ENCODE peak calls at places on chromosomes 6 and 20, in seven cellular contexts. X is body of pancreas; T is prostate gland; K is left ventricle myocardium inferior; L is CD4-positive, CD25-positive, alpha-beta regulatory T cell; J is GM23248; Y is thoracic aorta. P is an unnamed sample.

GRCh38 chr20:62156592-62157386 is 13.2 kb downstream of the SS18L1 start:
- DNase-seq in K (peak), Y (no peak), J (peak), L (peak), X (peak), T (peak), P (no peak)

GRCh38 chr6:161162722-161163121 is 111.1 kb downstream of the AGPAT4 start:
- DNase-seq in Y (no peak), X (no peak), J (no peak), K (no peak), L (no peak), T (peak), P (no peak)

GRCh38 chr20:62736026-62736406 is 27.4 kb downstream of the NTSR1 start:
- DNase-seq in J (no peak), L (no peak), X (no peak), K (no peak), T (no peak), Y (no peak), P (no peak)

GRCh38 chr6:96468281-96468680 is 53.3 kb upstream of the UFL1 start:
- DNase-seq in X (no peak), T (no peak), J (no peak), Y (no peak), L (no peak), K (no peak), P (no peak)

GRCh38 chr6:160358225-160359119 is 10.3 kb downstream of the SLC22A3 start:
- DNase-seq in T (no peak), X (no peak), Y (no peak), K (no peak), L (no peak), J (no peak), P (no peak)

GRCh38 chr6:91135406-91135805 is 548.5 kb upstream of the MAP3K7 start:
- DNase-seq in L (no peak), K (no peak), X (no peak), J (no peak), T (no peak), Y (no peak), P (no peak)

GRCh38 chr6:84681693-84682326 is 82.6 kb downstream of the TBX18 start:
- DNase-seq in K (no peak), L (no peak), T (no peak), Y (no peak), X (no peak), J (no peak), P (no peak)

GRCh38 chr6:116371384-116372209 is 850 bp downstream of the DSE start:
- DNase-seq in Y (peak), J (peak), X (peak), T (peak), K (peak), L (peak), P (peak)

GRCh38 chr20:4894409-4894808 is 106.9 kb downstream of the SLC23A2 start:
- DNase-seq in Y (no peak), L (no peak), X (no peak), K (no peak), T (no peak), J (no peak), P (no peak)

GRCh38 chr6:80771941-80772340 is 665.5 kb downstream of the BCKDHB start:
- DNase-seq in T (no peak), L (no peak), K (no peak), Y (no peak), J (peak), X (no peak), P (no peak)

GRCh38 chr6:141261016-141261671 is 871.6 kb upstream of the GJE1 start:
- DNase-seq in K (peak), J (no peak), T (no peak), L (no peak), Y (no peak), X (no peak), P (no peak)

GRCh38 chr20:58899518-58899917 is 47.0 kb downstream of the GNAS start:
- DNase-seq in L (no peak), J (no peak), T (no peak), K (no peak), Y (no peak), X (no peak), P (no peak)

GRCh38 chr6:3696525-3696924 is 55.0 kb downstream of the PXDC1 start:
- DNase-seq in K (no peak), X (no peak), T (no peak), Y (no peak), J (peak), L (no peak), P (peak)

GRCh38 chr20:53574819-53575218 is 18.8 kb downstream of the ZNF217 start:
- DNase-seq in T (no peak), L (no peak), Y (no peak), X (no peak), K (no peak), J (peak), P (no peak)

GRCh38 chr6:42118162-42119001 is 24.0 kb downstream of the C6orf132 start:
- DNase-seq in L (no peak), X (peak), Y (no peak), T (peak), J (peak), K (peak), P (no peak)

GRCh38 chr6:116682334-116682712 is 1.3 kb downstream of the KPNA5 start:
- DNase-seq in X (no peak), Y (no peak), L (peak), T (no peak), J (peak), K (no peak), P (no peak)

GRCh38 chr6:3841711-3842565 is 7.2 kb upstream of the FAM50B start:
- DNase-seq in K (no peak), X (no peak), T (no peak), L (no peak), Y (no peak), J (peak), P (no peak)

GRCh38 chr6:113997106-113997505 is 26.2 kb upstream of the HDAC2 start:
- DNase-seq in T (no peak), Y (no peak), J (peak), L (no peak), X (no peak), K (no peak), P (peak)

GRCh38 chr6:125445054-125445453 is 143.3 kb upstream of the HDDC2 start:
- DNase-seq in L (no peak), J (no peak), Y (no peak), T (no peak), X (no peak), K (no peak), P (no peak)

GRCh38 chr6:22043284-22043962 is 253.4 kb downstream of the PRL start:
- DNase-seq in T (no peak), J (peak), X (peak), Y (no peak), K (peak), L (no peak), P (no peak)

GRCh38 chr6:29631209-29631810 is 1.7 kb downstream of the GABBR1 start:
- DNase-seq in Y (no peak), T (no peak), J (no peak), X (no peak), K (no peak), L (no peak), P (no peak)

GRCh38 chr20:8523684-8524083 is 391.6 kb downstream of the PLCB1 start:
- DNase-seq in J (no peak), T (no peak), L (no peak), Y (no peak), K (no peak), X (peak), P (no peak)

GRCh38 chr6:43076093-43076927 is at the start of gene PTK7:
- DNase-seq in Y (no peak), L (peak), T (peak), X (peak), J (peak), K (peak), P (no peak)

GRCh38 chr20:17992224-17992637 is 23.4 kb downstream of the MGME1 start:
- DNase-seq in J (no peak), L (peak), Y (no peak), X (no peak), T (no peak), K (no peak), P (no peak)

GRCh38 chr6:53189554-53189953 is 40.9 kb upstream of the GCM1 start:
- DNase-seq in Y (no peak), X (no peak), T (no peak), L (no peak), K (no peak), J (peak), P (no peak)

GRCh38 chr20:64191002-64191401 is 26.8 kb downstream of the MYT1 start:
- DNase-seq in L (no peak), J (no peak), X (no peak), T (no peak), Y (no peak), K (no peak), P (no peak)

GRCh38 chr6:17336425-17336824 is 55.3 kb downstream of the RBM24 start:
- DNase-seq in K (no peak), J (no peak), L (no peak), T (no peak), Y (no peak), X (no peak), P (peak)

GRCh38 chr6:125586605-125587004 is 162.8 kb upstream of the HEY2 start:
- DNase-seq in L (no peak), X (no peak), Y (no peak), T (no peak), J (no peak), K (no peak), P (no peak)

GRCh38 chr6:119312875-119313338 is 36.7 kb downstream of the MAN1A1 start:
- DNase-seq in L (peak), X (no peak), Y (no peak), T (no peak), K (no peak), J (no peak), P (no peak)

GRCh38 chr20:47204008-47204745 is 152.3 kb downstream of the ZMYND8 start:
- DNase-seq in J (peak), L (no peak), X (no peak), Y (no peak), K (no peak), T (no peak), P (no peak)

GRCh38 chr6:44049163-44049988 is 77.9 kb downstream of the MRPL14 start:
- DNase-seq in J (peak), X (no peak), Y (no peak), L (peak), T (peak), K (no peak), P (no peak)

GRCh38 chr6:101281266-101281665 is 112.2 kb upstream of the GRIK2 start:
- DNase-seq in K (no peak), T (no peak), Y (no peak), L (no peak), J (no peak), X (no peak), P (no peak)

GRCh38 chr20:38982291-38982690 is 20.1 kb downstream of the DHX35 start:
- DNase-seq in Y (no peak), L (no peak), T (no peak), J (no peak), K (no peak), X (no peak), P (no peak)

GRCh38 chr6:109094351-109095035 is at the start of gene SESN1:
- DNase-seq in X (peak), L (peak), Y (peak), T (peak), J (peak), K (peak), P (peak)

GRCh38 chr20:20568604-20569205 is 143.7 kb downstream of the RALGAPA2 start:
- DNase-seq in J (peak), L (peak), K (no peak), Y (no peak), T (no peak), X (peak), P (no peak)

GRCh38 chr6:15970517-15970916 is 158.4 kb upstream of the MYLIP start:
- DNase-seq in Y (no peak), L (no peak), K (no peak), X (no peak), T (no peak), J (no peak), P (no peak)

DNA sequence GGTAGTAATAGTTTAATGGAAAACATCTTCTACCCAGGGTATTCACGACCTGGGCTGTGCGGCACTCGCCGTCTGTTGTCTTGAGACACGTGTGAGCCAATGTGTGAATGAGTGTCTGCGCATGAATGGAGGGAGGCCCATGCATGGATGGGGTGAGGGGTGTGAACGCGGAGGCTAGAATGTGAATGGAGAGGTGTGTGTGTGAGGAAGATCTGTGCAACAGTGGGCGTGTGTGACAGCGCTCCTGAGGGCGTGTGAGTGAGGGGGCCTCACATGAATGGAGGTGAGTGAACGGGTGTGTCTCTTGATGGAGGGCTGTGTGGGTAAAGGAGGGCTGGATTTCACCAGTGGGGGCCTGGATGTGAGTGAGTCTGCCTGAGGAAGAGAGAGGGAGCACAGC is 146.0 kb downstream of the LRFN2 start:
- DNase-seq in K (no peak), T (no peak), X (no peak), L (no peak), J (no peak), Y (no peak), P (no peak)
- H3K27ac ChIP-seq in K (no peak), T (no peak), X (no peak), L (no peak), J (no peak), Y (no peak), P (no peak)

GRCh38 chr6:36094238-36094637 is 36.1 kb upstream of the MAPK13 start:
- DNase-seq in L (no peak), K (no peak), J (no peak), X (no peak), T (no peak), Y (no peak), P (no peak)

GRCh38 chr6:36094786-36095496 is 35.4 kb upstream of the MAPK13 start:
- DNase-seq in J (peak), Y (peak), T (peak), K (peak), L (peak), X (peak), P (peak)

GRCh38 chr6:36098253-36098919 is 31.9 kb upstream of the MAPK13 start:
- DNase-seq in T (no peak), Y (no peak), L (no peak), J (no peak), K (no peak), X (no peak), P (no peak)

GRCh38 chr6:36098920-36099647 is 31.2 kb upstream of the MAPK13 start:
- DNase-seq in T (no peak), L (peak), Y (no peak), J (no peak), K (no peak), X (no peak), P (no peak)

GRCh38 chr6:36095497-36096391 is 34.6 kb upstream of the MAPK13 start:
- DNase-seq in T (no peak), J (no peak), Y (no peak), X (no peak), L (no peak), K (no peak), P (no peak)
- H3K27ac ChIP-seq in T (no peak), J (no peak), Y (no peak), X (no peak), L (peak), K (no peak), P (no peak)

GRCh38 chr20:48339147-48339985 is 488.4 kb downstream of the PREX1 start:
- DNase-seq in X (peak), J (peak), K (no peak), T (peak), L (no peak), Y (no peak), P (peak)
- H3K27ac ChIP-seq in X (no peak), J (no peak), K (no peak), T (no peak), L (no peak), Y (no peak), P (peak)

GRCh38 chr6:28488916-28489365 is 26.7 kb downstream of the GPX6 start:
- DNase-seq in T (no peak), J (peak), Y (no peak), K (no peak), L (peak), X (no peak), P (peak)
- H3K27ac ChIP-seq in T (no peak), J (no peak), Y (no peak), K (no peak), L (no peak), X (no peak), P (peak)

GRCh38 chr6:135025175-135025574 is 29.4 kb downstream of the HBS1L start:
- DNase-seq in X (no peak), L (no peak), Y (no peak), T (no peak), J (no peak), K (no peak), P (no peak)

GRCh38 chr6:135030532-135031178 is 24.0 kb downstream of the HBS1L start:
- DNase-seq in K (no peak), L (peak), T (no peak), J (peak), Y (no peak), X (no peak), P (no peak)

GRCh38 chr6:135025775-135026174 is 28.8 kb downstream of the HBS1L start:
- DNase-seq in Y (no peak), X (no peak), L (no peak), K (no peak), J (no peak), T (no peak), P (no peak)

GRCh38 chr6:135033238-135033637 is 21.4 kb downstream of the HBS1L start:
- DNase-seq in L (no peak), T (no peak), J (no peak), X (peak), K (no peak), Y (no peak), P (no peak)

GRCh38 chr6:135030056-135030473 is 24.6 kb downstream of the HBS1L start:
- DNase-seq in K (no peak), T (no peak), Y (no peak), L (peak), J (no peak), X (no peak), P (no peak)
- H3K27ac ChIP-seq in K (no peak), T (no peak), Y (no peak), L (peak), J (no peak), X (no peak), P (no peak)

DNA sequence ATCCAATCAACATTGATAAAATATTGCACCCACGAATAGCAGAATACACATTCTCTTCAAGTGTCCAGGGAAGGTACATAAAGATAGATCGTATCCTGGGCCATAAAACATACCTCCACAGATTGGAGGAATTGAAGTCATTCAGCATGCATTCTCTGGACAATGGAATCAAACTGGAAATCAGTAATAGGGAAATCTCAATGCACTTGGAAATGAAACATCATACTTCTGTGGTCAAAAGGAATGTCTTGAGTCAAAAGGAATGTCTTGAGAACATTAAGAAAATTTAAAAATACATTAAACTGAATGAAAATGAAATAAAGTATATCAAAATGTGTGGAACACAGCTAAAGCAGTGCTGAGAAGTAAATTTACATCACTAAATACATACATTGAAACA is 138.8 kb downstream of the TFAP2A start:
- DNase-seq in J (peak), Y (no peak), K (no peak), T (no peak), X (no peak), L (no peak), P (no peak)
- H3K27ac ChIP-seq in J (peak), Y (no peak), K (no peak), T (no peak), X (no peak), L (no peak), P (no peak)

GRCh38 chr20:35304956-35305355 is 12.7 kb upstream of the FAM83C start:
- DNase-seq in T (no peak), L (no peak), X (no peak), Y (no peak), J (no peak), K (no peak), P (no peak)
- H3K27ac ChIP-seq in T (no peak), L (no peak), X (no peak), Y (no peak), J (peak), K (no peak), P (peak)

P was measured in AG04450.